ENCODE peak calls at places on chromosomes 16 and 17, in four cellular contexts. M is bronchial epithelial cell, D is A549, L is AG04449. E is an unnamed sample.

GRCh38 chr16:88295526-88296436 is 87.0 kb upstream of the ZNF469 start:
- DNase-seq in M (no peak), D (no peak), L (no peak), E (peak)

GRCh38 chr16:56629531-56629930 is 2.9 kb upstream of the MT1M start:
- DNase-seq in M (no peak), D (no peak), L (no peak), E (no peak)

GRCh38 chr16:5438591-5438990 is 341.0 kb upstream of the EEF2KMT start:
- DNase-seq in M (no peak), D (no peak), L (no peak), E (no peak)

GRCh38 chr17:16106161-16106891 is 106.7 kb downstream of the TTC19 start:
- DNase-seq in M (peak), D (no peak), L (no peak), E (no peak)

GRCh38 chr16:73672135-73672534 is 624.2 kb upstream of the ZFHX3 start:
- DNase-seq in M (no peak), D (no peak), L (no peak), E (no peak)

GRCh38 chr17:7354262-7354781 is 634 bp upstream of the TMEM95 start:
- DNase-seq in M (peak), D (peak), L (no peak), E (no peak)

GRCh38 chr17:62735027-62735651 is 73.0 kb downstream of the MARCHF10 start:
- DNase-seq in M (peak), D (no peak), L (no peak), E (no peak)

GRCh38 chr16:67961551-67961957 is 6.9 kb downstream of the SLC12A4 start:
- DNase-seq in M (peak), D (no peak), L (no peak), E (peak)

GRCh38 chr17:46192211-46192483 is 1.1 kb downstream of the KANSL1 start:
- DNase-seq in M (no peak), D (no peak), L (no peak), E (no peak)

GRCh38 chr17:50169121-50169764 is 3.4 kb downstream of the SGCA start:
- DNase-seq in M (peak), D (peak), L (no peak), E (no peak)

GRCh38 chr16:83738926-83739503 is 68.8 kb upstream of the HSBP1 start:
- DNase-seq in M (no peak), D (no peak), L (no peak), E (no peak)

GRCh38 chr17:81735181-81736102 is 23.4 kb downstream of the SLC25A10 start:
- DNase-seq in M (peak), D (no peak), L (no peak), E (no peak)

GRCh38 chr16:26453215-26453614 is 613.5 kb upstream of the C16orf82 start:
- DNase-seq in M (no peak), D (no peak), L (no peak), E (no peak)
- TF ChIP-seq CTCF in M (no peak), D (no peak), L (no peak), E (no peak)

DNA sequence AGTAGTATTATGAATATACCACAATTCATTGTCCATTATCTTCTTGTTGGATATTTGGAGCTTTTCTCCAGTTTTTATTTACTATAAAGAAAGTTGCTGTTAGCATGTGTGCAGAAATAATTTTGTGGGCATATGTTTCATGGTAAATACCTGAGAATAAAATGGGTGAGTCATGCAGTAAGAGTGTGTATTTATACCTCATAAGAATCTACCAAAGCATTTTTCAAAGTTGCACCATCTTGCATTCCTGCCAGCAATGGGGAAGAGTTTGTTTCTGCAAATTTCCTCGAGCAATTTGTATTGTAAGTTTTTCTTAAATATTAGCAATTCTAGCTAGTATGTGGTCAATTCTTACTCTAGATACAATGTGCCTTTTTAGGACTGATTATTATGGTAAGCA is 7.9 kb upstream of the MON1B start:
- DNase-seq in M (peak), D (no peak), L (no peak), E (no peak)
- TF ChIP-seq CTCF in M (no peak), D (no peak), L (no peak), E (no peak)

DNA sequence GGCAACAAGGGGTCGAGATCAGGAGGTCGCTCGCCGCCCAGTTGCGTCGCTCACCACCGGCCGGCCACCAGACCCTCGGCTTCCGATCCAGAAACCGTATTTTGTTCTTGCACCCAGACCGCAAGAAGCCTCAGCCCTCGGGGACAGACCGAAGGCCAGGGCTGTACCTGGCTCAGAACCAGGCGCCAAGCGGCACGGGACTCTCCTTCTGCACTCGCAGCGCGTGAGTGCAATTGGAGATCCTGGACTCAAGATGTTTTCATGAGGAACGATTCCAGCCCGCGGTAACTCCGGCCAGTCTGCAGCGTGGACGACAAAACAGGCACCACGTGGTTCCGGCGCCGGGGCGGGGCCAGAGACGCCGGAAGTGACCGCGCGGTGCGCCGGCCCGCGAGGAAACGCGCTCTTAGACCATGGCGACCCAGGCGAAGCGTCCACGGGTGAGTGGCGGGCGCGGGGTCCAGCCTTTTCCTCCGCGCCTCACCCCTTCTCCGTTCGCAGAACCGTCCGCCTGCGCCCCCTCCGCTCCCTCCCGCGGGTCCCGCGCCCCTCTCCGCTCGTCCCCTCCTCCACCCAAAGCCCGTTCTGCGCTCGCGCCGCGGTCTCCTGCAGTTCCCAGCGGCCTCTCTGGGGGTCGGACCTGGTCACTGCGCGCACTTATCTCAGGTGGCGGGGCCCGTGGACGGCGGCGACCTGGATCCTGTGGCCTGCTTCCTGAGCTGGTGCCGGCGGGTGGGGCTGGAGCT is at the start of gene SETD6:
- DNase-seq in M (peak), D (peak), L (peak), E (peak)
- TF ChIP-seq CTCF in M (no peak), D (no peak), L (peak), E (peak)

GRCh38 chr17:42124256-42124655 is 1.7 kb downstream of the HSPB9 start:
- DNase-seq in M (no peak), D (no peak), L (no peak), E (no peak)
- TF ChIP-seq CTCF in M (no peak), D (no peak), L (no peak), E (no peak)

GRCh38 chr16:85027349-85027967 is at the start of gene KIAA0513:
- DNase-seq in M (peak), D (peak), L (no peak), E (no peak)
- TF ChIP-seq CTCF in M (peak), D (no peak), L (peak), E (no peak)

GRCh38 chr17:64130559-64131001 is 636 bp upstream of the ERN1 start:
- DNase-seq in M (peak), D (no peak), L (no peak), E (no peak)
- TF ChIP-seq CTCF in M (no peak), D (no peak), L (no peak), E (no peak)